ENCODE peak calls at places on chromosomes 13 and 19, in four cellular contexts. One of them, this sample, is unnamed.

GRCh38 chr13:26300140-26300539 is 46.2 kb downstream of the CDK8 start:
- DNase-seq in uterus: no peak
- DNase-seq in retinal pigment epithelial cell: peak; percentile 8
- DNase-seq in stimulated activated CD8-positive, alpha-beta memory T cell treated with anti-CD3 and anti-CD28 coated beads, Interleukin-12 subunit alpha, Interleukin-12 subunit beta, amount 100 ng/mL, for 1 hour: no peak
- DNase-seq in this sample: no peak

GRCh38 chr19:37309834-37310575 is 60.9 kb upstream of the ZNF527 start:
- DNase-seq in stimulated activated CD8-positive, alpha-beta memory T cell treated with anti-CD3 and anti-CD28 coated beads, Interleukin-12 subunit alpha, Interleukin-12 subunit beta, amount 100 ng/mL, for 1 hour: no peak
- DNase-seq in uterus: no peak
- DNase-seq in retinal pigment epithelial cell: no peak
- DNase-seq in this sample: no peak

GRCh38 chr19:42554046-42554575 is 25.8 kb upstream of the CEACAM1 start:
- DNase-seq in stimulated activated CD8-positive, alpha-beta memory T cell treated with anti-CD3 and anti-CD28 coated beads, Interleukin-12 subunit alpha, Interleukin-12 subunit beta, amount 100 ng/mL, for 1 hour: no peak
- DNase-seq in retinal pigment epithelial cell: no peak
- DNase-seq in uterus: no peak
- DNase-seq in this sample: no peak

GRCh38 chr19:9709305-9709704 is 34.4 kb upstream of the ZNF562 start:
- DNase-seq in stimulated activated CD8-positive, alpha-beta memory T cell treated with anti-CD3 and anti-CD28 coated beads, Interleukin-12 subunit alpha, Interleukin-12 subunit beta, amount 100 ng/mL, for 1 hour: no peak
- DNase-seq in retinal pigment epithelial cell: no peak
- DNase-seq in uterus: no peak
- DNase-seq in this sample: no peak

GRCh38 chr13:105432408-105432807 is 1103.1 kb downstream of the EFNB2 start:
- DNase-seq in stimulated activated CD8-positive, alpha-beta memory T cell treated with anti-CD3 and anti-CD28 coated beads, Interleukin-12 subunit alpha, Interleukin-12 subunit beta, amount 100 ng/mL, for 1 hour: no peak
- DNase-seq in uterus: no peak
- DNase-seq in retinal pigment epithelial cell: no peak
- DNase-seq in this sample: no peak

GRCh38 chr19:4327252-4327876 is 11.3 kb downstream of the STAP2 start:
- DNase-seq in uterus: peak; percentile 69
- DNase-seq in retinal pigment epithelial cell: peak; percentile 25
- DNase-seq in stimulated activated CD8-positive, alpha-beta memory T cell treated with anti-CD3 and anti-CD28 coated beads, Interleukin-12 subunit alpha, Interleukin-12 subunit beta, amount 100 ng/mL, for 1 hour: peak; percentile 53
- DNase-seq in this sample: peak; percentile 84

GRCh38 chr19:10687518-10688288 is 13.5 kb upstream of the QTRT1 start:
- DNase-seq in uterus: no peak
- DNase-seq in retinal pigment epithelial cell: no peak
- DNase-seq in stimulated activated CD8-positive, alpha-beta memory T cell treated with anti-CD3 and anti-CD28 coated beads, Interleukin-12 subunit alpha, Interleukin-12 subunit beta, amount 100 ng/mL, for 1 hour: no peak
- DNase-seq in this sample: no peak

GRCh38 chr19:10219678-10220077 is 11.5 kb downstream of the S1PR2 start:
- DNase-seq in retinal pigment epithelial cell: no peak
- DNase-seq in uterus: no peak
- DNase-seq in stimulated activated CD8-positive, alpha-beta memory T cell treated with anti-CD3 and anti-CD28 coated beads, Interleukin-12 subunit alpha, Interleukin-12 subunit beta, amount 100 ng/mL, for 1 hour: no peak
- DNase-seq in this sample: no peak

GRCh38 chr19:31279436-31279765 is 69.8 kb downstream of the TSHZ3 start:
- DNase-seq in uterus: no peak
- DNase-seq in retinal pigment epithelial cell: no peak
- DNase-seq in stimulated activated CD8-positive, alpha-beta memory T cell treated with anti-CD3 and anti-CD28 coated beads, Interleukin-12 subunit alpha, Interleukin-12 subunit beta, amount 100 ng/mL, for 1 hour: no peak
- DNase-seq in this sample: no peak

GRCh38 chr19:55389386-55390317 is 3.9 kb downstream of the RPL28 start:
- DNase-seq in uterus: no peak
- DNase-seq in retinal pigment epithelial cell: no peak
- DNase-seq in stimulated activated CD8-positive, alpha-beta memory T cell treated with anti-CD3 and anti-CD28 coated beads, Interleukin-12 subunit alpha, Interleukin-12 subunit beta, amount 100 ng/mL, for 1 hour: no peak
- DNase-seq in this sample: peak; percentile 73

GRCh38 chr19:19674315-19674714 is 5.7 kb downstream of the ZNF101 start:
- DNase-seq in stimulated activated CD8-positive, alpha-beta memory T cell treated with anti-CD3 and anti-CD28 coated beads, Interleukin-12 subunit alpha, Interleukin-12 subunit beta, amount 100 ng/mL, for 1 hour: no peak
- DNase-seq in uterus: no peak
- DNase-seq in retinal pigment epithelial cell: no peak
- DNase-seq in this sample: no peak

GRCh38 chr13:104024416-104025170 is 958.4 kb upstream of the SLC10A2 start:
- DNase-seq in retinal pigment epithelial cell: no peak
- DNase-seq in stimulated activated CD8-positive, alpha-beta memory T cell treated with anti-CD3 and anti-CD28 coated beads, Interleukin-12 subunit alpha, Interleukin-12 subunit beta, amount 100 ng/mL, for 1 hour: no peak
- DNase-seq in uterus: no peak
- DNase-seq in this sample: no peak

GRCh38 chr19:31274964-31275319 is 74.3 kb downstream of the TSHZ3 start:
- DNase-seq in retinal pigment epithelial cell: no peak
- DNase-seq in uterus: no peak
- DNase-seq in stimulated activated CD8-positive, alpha-beta memory T cell treated with anti-CD3 and anti-CD28 coated beads, Interleukin-12 subunit alpha, Interleukin-12 subunit beta, amount 100 ng/mL, for 1 hour: no peak
- DNase-seq in this sample: no peak

GRCh38 chr19:49847731-49848696 is 2.9 kb upstream of the PTOV1 start:
- DNase-seq in uterus: no peak
- DNase-seq in stimulated activated CD8-positive, alpha-beta memory T cell treated with anti-CD3 and anti-CD28 coated beads, Interleukin-12 subunit alpha, Interleukin-12 subunit beta, amount 100 ng/mL, for 1 hour: no peak
- DNase-seq in retinal pigment epithelial cell: peak; percentile 86
- DNase-seq in this sample: no peak